ENCODE peak calls at places on chromosomes 5 and 9, in nine cellular contexts. One of them, this sample, is unnamed.

GRCh38 chr5:112848116-112848811 is 12.8 kb upstream of the SRP19 start:
- DNase-seq in A549: peak; percentile 71
- DNase-seq in heart right ventricle: no peak
- DNase-seq in Caco-2: peak; percentile 57
- DNase-seq in SK-N-SH: peak; percentile 32
- DNase-seq in cardiac muscle cell: peak; percentile 79
- DNase-seq in gastrocnemius medialis: no peak
- DNase-seq in adrenal gland: no peak
- DNase-seq in suprapubic skin: no peak
- DNase-seq in this sample: no peak

GRCh38 chr9:86333651-86334050 is 20.6 kb downstream of the TUT7 start:
- DNase-seq in A549: no peak
- DNase-seq in heart right ventricle: no peak
- DNase-seq in Caco-2: no peak
- DNase-seq in SK-N-SH: no peak
- DNase-seq in cardiac muscle cell: no peak
- DNase-seq in gastrocnemius medialis: no peak
- DNase-seq in adrenal gland: no peak
- DNase-seq in suprapubic skin: no peak
- DNase-seq in this sample: no peak

GRCh38 chr9:89448821-89449220 is 49.1 kb downstream of the SEMA4D start:
- DNase-seq in A549: no peak
- DNase-seq in heart right ventricle: no peak
- DNase-seq in Caco-2: no peak
- DNase-seq in SK-N-SH: peak; percentile 59
- DNase-seq in cardiac muscle cell: no peak
- DNase-seq in gastrocnemius medialis: no peak
- DNase-seq in adrenal gland: no peak
- DNase-seq in suprapubic skin: no peak
- DNase-seq in this sample: no peak

GRCh38 chr5:175279506-175279905 is 164.5 kb downstream of the DRD1 start:
- DNase-seq in A549: no peak
- DNase-seq in heart right ventricle: no peak
- DNase-seq in Caco-2: no peak
- DNase-seq in SK-N-SH: no peak
- DNase-seq in cardiac muscle cell: no peak
- DNase-seq in gastrocnemius medialis: no peak
- DNase-seq in adrenal gland: no peak
- DNase-seq in suprapubic skin: no peak
- DNase-seq in this sample: no peak

GRCh38 chr5:143717400-143717799 is 94.6 kb upstream of the HMHB1 start:
- DNase-seq in A549: no peak
- DNase-seq in heart right ventricle: no peak
- DNase-seq in Caco-2: no peak
- DNase-seq in SK-N-SH: no peak
- DNase-seq in cardiac muscle cell: peak; percentile 90
- DNase-seq in gastrocnemius medialis: no peak
- DNase-seq in adrenal gland: no peak
- DNase-seq in suprapubic skin: no peak
- DNase-seq in this sample: no peak

GRCh38 chr5:35246928-35247644 is 16.8 kb upstream of the PRLR start:
- DNase-seq in A549: no peak
- DNase-seq in heart right ventricle: peak; percentile 58
- DNase-seq in Caco-2: no peak
- DNase-seq in SK-N-SH: no peak
- DNase-seq in cardiac muscle cell: peak; percentile 67
- DNase-seq in gastrocnemius medialis: no peak
- DNase-seq in adrenal gland: peak; percentile 47
- DNase-seq in suprapubic skin: no peak
- DNase-seq in this sample: peak; percentile 57

GRCh38 chr9:136124976-136125692 is 6.5 kb upstream of the TMEM250 start:
- DNase-seq in A549: no peak
- DNase-seq in heart right ventricle: no peak
- DNase-seq in Caco-2: no peak
- DNase-seq in SK-N-SH: no peak
- DNase-seq in cardiac muscle cell: no peak
- DNase-seq in gastrocnemius medialis: no peak
- DNase-seq in adrenal gland: no peak
- DNase-seq in suprapubic skin: no peak
- DNase-seq in this sample: no peak

GRCh38 chr9:133004091-133005072 is 25.9 kb downstream of the GFI1B start:
- DNase-seq in A549: no peak
- DNase-seq in heart right ventricle: no peak
- DNase-seq in Caco-2: no peak
- DNase-seq in SK-N-SH: peak; percentile 20
- DNase-seq in cardiac muscle cell: no peak
- DNase-seq in gastrocnemius medialis: no peak
- DNase-seq in adrenal gland: no peak
- DNase-seq in suprapubic skin: no peak
- DNase-seq in this sample: no peak

GRCh38 chr5:40680741-40681350 is 1.1 kb downstream of the PTGER4 start:
- DNase-seq in A549: no peak
- DNase-seq in heart right ventricle: peak; percentile 27
- DNase-seq in Caco-2: no peak
- DNase-seq in SK-N-SH: peak; percentile 39
- DNase-seq in cardiac muscle cell: no peak
- DNase-seq in gastrocnemius medialis: no peak
- DNase-seq in adrenal gland: peak; percentile 25
- DNase-seq in suprapubic skin: peak; percentile 71
- DNase-seq in this sample: peak; percentile 22

GRCh38 chr5:424259-425110 is 18.5 kb upstream of the EXOC3 start:
- DNase-seq in A549: no peak
- DNase-seq in heart right ventricle: no peak
- DNase-seq in Caco-2: no peak
- DNase-seq in SK-N-SH: no peak
- DNase-seq in cardiac muscle cell: no peak
- DNase-seq in gastrocnemius medialis: no peak
- DNase-seq in adrenal gland: no peak
- DNase-seq in suprapubic skin: no peak
- DNase-seq in this sample: no peak

GRCh38 chr9:137307255-137308101 is 5.4 kb upstream of the NRARP start:
- DNase-seq in A549: no peak
- DNase-seq in heart right ventricle: peak; percentile 16
- DNase-seq in Caco-2: no peak
- DNase-seq in SK-N-SH: peak; percentile 35
- DNase-seq in cardiac muscle cell: no peak
- DNase-seq in gastrocnemius medialis: no peak
- DNase-seq in adrenal gland: peak; percentile 21
- DNase-seq in suprapubic skin: peak; percentile 69
- DNase-seq in this sample: no peak

GRCh38 chr5:7868427-7868772 is 431 bp downstream of the FASTKD3 start:
- DNase-seq in A549: no peak
- DNase-seq in heart right ventricle: no peak
- DNase-seq in Caco-2: no peak
- DNase-seq in SK-N-SH: no peak
- DNase-seq in cardiac muscle cell: no peak
- DNase-seq in gastrocnemius medialis: no peak
- DNase-seq in adrenal gland: no peak
- DNase-seq in suprapubic skin: no peak
- DNase-seq in this sample: no peak

GRCh38 chr5:104126980-104127379 is 564.4 kb upstream of the NUDT12 start:
- DNase-seq in A549: no peak
- DNase-seq in heart right ventricle: no peak
- DNase-seq in Caco-2: no peak
- DNase-seq in SK-N-SH: no peak
- DNase-seq in cardiac muscle cell: no peak
- DNase-seq in gastrocnemius medialis: no peak
- DNase-seq in adrenal gland: no peak
- DNase-seq in suprapubic skin: no peak
- DNase-seq in this sample: no peak

GRCh38 chr5:176741566-176742211 is 68.7 kb upstream of the UNC5A start:
- DNase-seq in A549: no peak
- DNase-seq in heart right ventricle: no peak
- DNase-seq in Caco-2: no peak
- DNase-seq in SK-N-SH: peak; percentile 52
- DNase-seq in cardiac muscle cell: no peak
- DNase-seq in gastrocnemius medialis: no peak
- DNase-seq in adrenal gland: peak; percentile 5
- DNase-seq in suprapubic skin: peak; percentile 35
- DNase-seq in this sample: no peak

GRCh38 chr5:176743828-176744583 is 66.4 kb upstream of the UNC5A start:
- DNase-seq in A549: no peak
- DNase-seq in heart right ventricle: no peak
- DNase-seq in Caco-2: no peak
- DNase-seq in SK-N-SH: peak; percentile 26
- DNase-seq in cardiac muscle cell: no peak
- DNase-seq in gastrocnemius medialis: no peak
- DNase-seq in adrenal gland: no peak
- DNase-seq in suprapubic skin: peak; percentile 51
- DNase-seq in this sample: no peak

GRCh38 chr5:176743136-176743827 is 67.1 kb upstream of the UNC5A start:
- DNase-seq in A549: no peak
- DNase-seq in heart right ventricle: no peak
- DNase-seq in Caco-2: no peak
- DNase-seq in SK-N-SH: peak; percentile 44
- DNase-seq in cardiac muscle cell: no peak
- DNase-seq in gastrocnemius medialis: no peak
- DNase-seq in adrenal gland: no peak
- DNase-seq in suprapubic skin: peak; percentile 50
- DNase-seq in this sample: no peak

GRCh38 chr5:176742246-176743105 is 67.9 kb upstream of the UNC5A start:
- DNase-seq in A549: no peak
- DNase-seq in heart right ventricle: no peak
- DNase-seq in Caco-2: no peak
- DNase-seq in SK-N-SH: peak; percentile 22
- DNase-seq in cardiac muscle cell: no peak
- DNase-seq in gastrocnemius medialis: no peak
- DNase-seq in adrenal gland: no peak
- DNase-seq in suprapubic skin: peak; percentile 18
- DNase-seq in this sample: no peak

GRCh38 chr5:176744584-176744965 is 65.8 kb upstream of the UNC5A start:
- DNase-seq in A549: no peak
- DNase-seq in heart right ventricle: no peak
- DNase-seq in Caco-2: no peak
- DNase-seq in SK-N-SH: peak; percentile 50
- DNase-seq in cardiac muscle cell: no peak
- DNase-seq in gastrocnemius medialis: no peak
- DNase-seq in adrenal gland: no peak
- DNase-seq in suprapubic skin: peak; percentile 29
- DNase-seq in this sample: no peak
- TF ChIP-seq CTCF in A549: peak; percentile 32
- TF ChIP-seq CTCF in heart right ventricle: no peak
- TF ChIP-seq CTCF in Caco-2: peak; percentile 24
- TF ChIP-seq CTCF in SK-N-SH: peak; percentile 43
- TF ChIP-seq CTCF in cardiac muscle cell: peak; percentile 38
- TF ChIP-seq CTCF in gastrocnemius medialis: no peak
- TF ChIP-seq CTCF in adrenal gland: no peak
- TF ChIP-seq CTCF in suprapubic skin: no peak
- TF ChIP-seq CTCF in this sample: no peak

GRCh38 chr5:16885635-16886365 is 50.3 kb downstream of the MYO10 start:
- DNase-seq in A549: no peak
- DNase-seq in heart right ventricle: no peak
- DNase-seq in Caco-2: no peak
- DNase-seq in SK-N-SH: no peak
- DNase-seq in cardiac muscle cell: no peak
- DNase-seq in gastrocnemius medialis: no peak
- DNase-seq in adrenal gland: no peak
- DNase-seq in suprapubic skin: no peak
- DNase-seq in this sample: no peak
- H3K4me1 ChIP-seq in A549: peaks cover 95% of the 10 kb centered on the region
- H3K4me1 ChIP-seq in heart right ventricle: peaks cover 37% of the 10 kb centered on the region
- H3K4me1 ChIP-seq in Caco-2: peaks cover 86% of the 10 kb centered on the region
- H3K4me1 ChIP-seq in SK-N-SH: peaks cover 72% of the 10 kb centered on the region
- H3K4me1 ChIP-seq in cardiac muscle cell: peaks cover 16% of the 10 kb centered on the region
- H3K4me1 ChIP-seq in gastrocnemius medialis: peaks cover 10% of the 10 kb centered on the region
- H3K4me1 ChIP-seq in adrenal gland: no peaks in the 10 kb centered on the region
- H3K4me1 ChIP-seq in suprapubic skin: peaks cover 35% of the 10 kb centered on the region
- H3K4me1 ChIP-seq in this sample: no peaks in the 10 kb centered on the region

GRCh38 chr9:127698386-127698785 is 8.4 kb upstream of the CFAP157 start:
- DNase-seq in A549: no peak
- DNase-seq in heart right ventricle: no peak
- DNase-seq in Caco-2: no peak
- DNase-seq in SK-N-SH: no peak
- DNase-seq in cardiac muscle cell: no peak
- DNase-seq in gastrocnemius medialis: no peak
- DNase-seq in adrenal gland: no peak
- DNase-seq in suprapubic skin: no peak
- DNase-seq in this sample: no peak

GRCh38 chr9:127697575-127697974 is 9.2 kb upstream of the CFAP157 start:
- DNase-seq in A549: no peak
- DNase-seq in heart right ventricle: no peak
- DNase-seq in Caco-2: no peak
- DNase-seq in SK-N-SH: no peak
- DNase-seq in cardiac muscle cell: no peak
- DNase-seq in gastrocnemius medialis: no peak
- DNase-seq in adrenal gland: no peak
- DNase-seq in suprapubic skin: no peak
- DNase-seq in this sample: no peak

GRCh38 chr9:127700140-127700539 is 6.6 kb upstream of the CFAP157 start:
- DNase-seq in A549: no peak
- DNase-seq in heart right ventricle: no peak
- DNase-seq in Caco-2: no peak
- DNase-seq in SK-N-SH: no peak
- DNase-seq in cardiac muscle cell: no peak
- DNase-seq in gastrocnemius medialis: no peak
- DNase-seq in adrenal gland: no peak
- DNase-seq in suprapubic skin: no peak
- DNase-seq in this sample: no peak

GRCh38 chr9:127700594-127701255 is 6.1 kb upstream of the CFAP157 start:
- DNase-seq in A549: no peak
- DNase-seq in heart right ventricle: no peak
- DNase-seq in Caco-2: no peak
- DNase-seq in SK-N-SH: no peak
- DNase-seq in cardiac muscle cell: no peak
- DNase-seq in gastrocnemius medialis: no peak
- DNase-seq in adrenal gland: no peak
- DNase-seq in suprapubic skin: no peak
- DNase-seq in this sample: no peak

GRCh38 chr9:127698985-127699670 is 7.7 kb upstream of the CFAP157 start:
- DNase-seq in A549: peak; percentile 98
- DNase-seq in heart right ventricle: peak; percentile 96
- DNase-seq in Caco-2: peak; percentile 97
- DNase-seq in SK-N-SH: peak; percentile 98
- DNase-seq in cardiac muscle cell: peak; percentile 99
- DNase-seq in gastrocnemius medialis: peak; percentile 99
- DNase-seq in adrenal gland: peak; percentile 97
- DNase-seq in suprapubic skin: peak; percentile 99
- DNase-seq in this sample: peak; percentile 96
- TF ChIP-seq CTCF in A549: no peak
- TF ChIP-seq CTCF in heart right ventricle: no peak
- TF ChIP-seq CTCF in Caco-2: no peak
- TF ChIP-seq CTCF in SK-N-SH: no peak
- TF ChIP-seq CTCF in cardiac muscle cell: no peak
- TF ChIP-seq CTCF in gastrocnemius medialis: peak; percentile 45
- TF ChIP-seq CTCF in adrenal gland: peak; percentile 36
- TF ChIP-seq CTCF in suprapubic skin: peak; percentile 41
- TF ChIP-seq CTCF in this sample: peak; percentile 19

GRCh38 chr5:10301266-10301665 is 6.4 kb downstream of the CMBL start:
- DNase-seq in A549: no peak
- DNase-seq in heart right ventricle: no peak
- DNase-seq in Caco-2: no peak
- DNase-seq in SK-N-SH: no peak
- DNase-seq in cardiac muscle cell: no peak
- DNase-seq in gastrocnemius medialis: no peak
- DNase-seq in adrenal gland: no peak
- DNase-seq in suprapubic skin: no peak
- DNase-seq in this sample: no peak
- H3K4me1 ChIP-seq in A549: peaks cover 20% of the 10 kb centered on the region
- H3K4me1 ChIP-seq in heart right ventricle: peaks cover 21% of the 10 kb centered on the region
- H3K4me1 ChIP-seq in Caco-2: no peaks in the 10 kb centered on the region
- H3K4me1 ChIP-seq in SK-N-SH: no peaks in the 10 kb centered on the region
- H3K4me1 ChIP-seq in cardiac muscle cell: no peaks in the 10 kb centered on the region
- H3K4me1 ChIP-seq in gastrocnemius medialis: peaks cover 66% of the 10 kb centered on the region
- H3K4me1 ChIP-seq in adrenal gland: peaks cover 25% of the 10 kb centered on the region
- H3K4me1 ChIP-seq in suprapubic skin: peaks cover 6% of the 10 kb centered on the region
- H3K4me1 ChIP-seq in this sample: no peaks in the 10 kb centered on the region

This sample was measured in uterus.